ENCODE peak calls at places on chromosomes 2 and 18, in six cellular contexts. K is HFFc6; G is upper lobe of right lung; W is activated CD4-positive, alpha-beta T cell treated with anti-CD3 and anti-CD28 coated beads for 24 hours; P is RWPE1; O is pons. E is an unnamed sample.

GRCh38 chr2:160427629-160428424 is 65.8 kb downstream of the RBMS1 start:
- DNase-seq in P (no peak), G (no peak), W (no peak), O (no peak), K (peak; percentile 47), E (no peak)

GRCh38 chr2:223101340-223102039 is 49.5 kb downstream of the KCNE4 start:
- DNase-seq in G (no peak), K (peak; percentile 25), P (peak; percentile 78), O (no peak), W (no peak), E (peak; percentile 20)

GRCh38 chr2:53088062-53088461 is 679.5 kb upstream of the CHAC2 start:
- DNase-seq in W (no peak), P (no peak), K (no peak), G (no peak), O (no peak), E (no peak)

GRCh38 chr18:63132819-63133200 is 186.8 kb downstream of the BCL2 start:
- DNase-seq in G (no peak), P (no peak), K (no peak), O (no peak), W (no peak), E (no peak)

GRCh38 chr18:41155025-41155424 is 800.0 kb upstream of the PIK3C3 start:
- DNase-seq in K (no peak), G (no peak), O (no peak), P (no peak), W (no peak), E (no peak)

GRCh38 chr18:49168970-49169619 is 218.3 kb upstream of the SMAD7 start:
- DNase-seq in W (no peak), O (no peak), P (no peak), G (no peak), K (no peak), E (peak; percentile 25)

GRCh38 chr18:79818631-79819030 is 20.9 kb downstream of the KCNG2 start:
- DNase-seq in W (no peak), G (no peak), O (no peak), P (no peak), K (no peak), E (no peak)

GRCh38 chr2:24065341-24065740 is 10.8 kb downstream of the SF3B6 start:
- DNase-seq in O (no peak), W (no peak), G (no peak), K (no peak), P (no peak), E (no peak)

GRCh38 chr2:151708788-151709187 is 25.5 kb downstream of the NEB start:
- DNase-seq in O (no peak), P (no peak), K (no peak), W (no peak), G (no peak), E (no peak)

GRCh38 chr2:45458909-45459563 is 152.0 kb downstream of the SRBD1 start:
- DNase-seq in K (peak; percentile 52), P (peak; percentile 62), G (no peak), O (no peak), W (no peak), E (no peak)

GRCh38 chr2:11446733-11447248 is 19.2 kb downstream of the E2F6 start:
- DNase-seq in G (no peak), K (peak; percentile 54), O (peak; percentile 69), W (no peak), P (peak; percentile 44), E (peak; percentile 82)

GRCh38 chr18:52045946-52046345 is 294.1 kb upstream of the DCC start:
- DNase-seq in W (no peak), K (no peak), O (no peak), G (no peak), P (no peak), E (no peak)

GRCh38 chr2:178056345-178056744 is 16.2 kb downstream of the PDE11A start:
- DNase-seq in P (no peak), O (no peak), W (no peak), G (no peak), K (no peak), E (no peak)

GRCh38 chr18:21739604-21740473 is 753 bp upstream of the MIB1 start:
- DNase-seq in G (no peak), W (no peak), P (peak; percentile 23), K (no peak), O (no peak), E (no peak)

GRCh38 chr2:113888641-113889470 is 1.0 kb upstream of the ACTR3 start:
- DNase-seq in K (no peak), G (peak; percentile 73), O (no peak), W (no peak), P (no peak), E (no peak)

E was measured in G401.